ENCODE peak calls at places on chromosomes 5 and 9, in ten cellular contexts. Y, J, M, P, R, A, G, D, X and I are unnamed samples.

GRCh38 chr5:154483654-154484392 is 5.8 kb upstream of the HAND1 start:
- DNase-seq in Y (no peak), J (no peak), M (no peak), P (peak), R (no peak), A (no peak), G (no peak), D (no peak), X (no peak), I (no peak)

GRCh38 chr9:124251605-124252366 is 6.0 kb upstream of the NEK6 start:
- DNase-seq in Y (no peak), J (no peak), M (peak), P (peak), R (no peak), A (peak), G (no peak), D (no peak), X (no peak), I (no peak)

GRCh38 chr5:1161108-1161831 is 40.1 kb upstream of the SLC6A19 start:
- DNase-seq in Y (peak), J (no peak), M (no peak), P (no peak), R (peak), A (peak), G (no peak), D (no peak), X (no peak), I (no peak)

GRCh38 chr5:26948921-26949320 is 89.5 kb downstream of the CDH9 start:
- DNase-seq in Y (no peak), J (no peak), M (no peak), P (no peak), R (no peak), A (no peak), G (no peak), D (no peak), X (no peak), I (no peak)

GRCh38 chr5:172172912-172173591 is 15.0 kb downstream of the STK10 start:
- DNase-seq in Y (no peak), J (no peak), M (no peak), P (no peak), R (no peak), A (peak), G (no peak), D (no peak), X (no peak), I (no peak)

GRCh38 chr5:14406554-14406849 is 175.1 kb upstream of the OTULINL start:
- DNase-seq in Y (no peak), J (no peak), M (peak), P (no peak), R (no peak), A (peak), G (no peak), D (no peak), X (no peak), I (no peak)

GRCh38 chr5:60668715-60669304 is 31.2 kb downstream of the DEPDC1B start:
- DNase-seq in Y (no peak), J (no peak), M (peak), P (no peak), R (no peak), A (peak), G (no peak), D (no peak), X (no peak), I (no peak)

GRCh38 chr5:124481419-124481818 is 265.0 kb downstream of the ZNF608 start:
- DNase-seq in Y (no peak), J (no peak), M (no peak), P (no peak), R (no peak), A (no peak), G (no peak), D (no peak), X (no peak), I (no peak)

GRCh38 chr9:109974143-109974917 is 194.3 kb downstream of the PALM2AKAP2 start:
- DNase-seq in Y (no peak), J (no peak), M (no peak), P (peak), R (no peak), A (no peak), G (no peak), D (peak), X (no peak), I (no peak)

GRCh38 chr9:107638496-107638895 is 148.9 kb upstream of the KLF4 start:
- DNase-seq in Y (no peak), J (no peak), M (no peak), P (no peak), R (no peak), A (no peak), G (no peak), D (no peak), X (no peak), I (no peak)

GRCh38 chr5:176559683-176560082 is 10.5 kb downstream of the CDHR2 start:
- DNase-seq in Y (no peak), J (no peak), M (no peak), P (peak), R (no peak), A (no peak), G (no peak), D (no peak), X (no peak), I (no peak)

GRCh38 chr9:112034216-112034611 is 137.6 kb downstream of the UGCG start:
- DNase-seq in Y (no peak), J (no peak), M (no peak), P (no peak), R (no peak), A (peak), G (no peak), D (no peak), X (no peak), I (no peak)

GRCh38 chr9:120464176-120464575 is 115.8 kb downstream of the CDK5RAP2 start:
- DNase-seq in Y (no peak), J (no peak), M (no peak), P (no peak), R (no peak), A (no peak), G (no peak), D (no peak), X (no peak), I (peak)

GRCh38 chr5:178331491-178331981 is 98.9 kb upstream of the PHYKPL start:
- DNase-seq in Y (no peak), J (no peak), M (peak), P (no peak), R (no peak), A (no peak), G (no peak), D (no peak), X (no peak), I (no peak)

GRCh38 chr9:33164138-33164809 is 2.9 kb downstream of the B4GALT1 start:
- DNase-seq in Y (no peak), J (no peak), M (no peak), P (no peak), R (no peak), A (peak), G (no peak), D (no peak), X (no peak), I (no peak)

GRCh38 chr9:34652608-34653007 is 623 bp downstream of the IL11RA start:
- DNase-seq in Y (no peak), J (no peak), M (peak), P (no peak), R (no peak), A (no peak), G (no peak), D (no peak), X (no peak), I (no peak)

GRCh38 chr5:2015116-2015848 is 132.6 kb upstream of the IRX4 start:
- DNase-seq in Y (no peak), J (no peak), M (no peak), P (peak), R (no peak), A (no peak), G (no peak), D (no peak), X (no peak), I (no peak)